ENCODE peak calls at places on chromosomes 6 and 20, in six cellular contexts. E, Z, D, C, R and A are unnamed samples.
A peak's percentile ranks its signal among the peaks of the same experiment; 100 is the strongest.

GRCh38 chr20:58695084-58695722 is 2.6 kb downstream of the NPEPL1 start:
- DNase-seq in E (no peak), Z (no peak), D (no peak), C (no peak), R (no peak), A (peak; percentile 67)

GRCh38 chr6:17417817-17418216 is 24.4 kb downstream of the CAP2 start:
- DNase-seq in E (no peak), Z (peak; percentile 91), D (no peak), C (peak; percentile 85), R (peak; percentile 61), A (no peak)

GRCh38 chr6:14348389-14348788 is 230.8 kb downstream of the CD83 start:
- DNase-seq in E (no peak), Z (no peak), D (no peak), C (no peak), R (no peak), A (no peak)

GRCh38 chr6:158713469-158713868 is 63.6 kb downstream of the SYTL3 start:
- DNase-seq in E (no peak), Z (no peak), D (no peak), C (no peak), R (no peak), A (no peak)

GRCh38 chr6:1396952-1397868 is 7.8 kb downstream of the FOXF2 start:
- DNase-seq in E (peak; percentile 3), Z (peak; percentile 80), D (peak; percentile 67), C (peak; percentile 62), R (peak; percentile 45), A (no peak)

GRCh38 chr6:34096193-34096592 is 49.7 kb downstream of the GRM4 start:
- DNase-seq in E (no peak), Z (no peak), D (no peak), C (no peak), R (no peak), A (no peak)

GRCh38 chr20:49794336-49795124 is 18.1 kb upstream of the SLC9A8 start:
- DNase-seq in E (no peak), Z (peak; percentile 21), D (no peak), C (no peak), R (peak; percentile 66), A (no peak)

GRCh38 chr6:31378062-31378720 is 21.2 kb upstream of the HLA-B start:
- DNase-seq in E (no peak), Z (no peak), D (no peak), C (no peak), R (no peak), A (no peak)

GRCh38 chr6:160088069-160088773 is 33.4 kb upstream of the SLC22A1 start:
- DNase-seq in E (peak; percentile 25), Z (peak; percentile 85), D (peak; percentile 6), C (peak; percentile 61), R (no peak), A (peak; percentile 91)

GRCh38 chr6:157219201-157220200 is 103.8 kb downstream of the TMEM242 start:
- DNase-seq in E (no peak), Z (peak; percentile 58), D (no peak), C (peak; percentile 26), R (peak; percentile 57), A (no peak)

GRCh38 chr6:167933847-167934246 is 63.6 kb upstream of the KIF25 start:
- DNase-seq in E (no peak), Z (no peak), D (no peak), C (no peak), R (no peak), A (no peak)

GRCh38 chr20:43988451-43988850 is 73.8 kb downstream of the TOX2 start:
- DNase-seq in E (no peak), Z (no peak), D (no peak), C (no peak), R (no peak), A (no peak)

GRCh38 chr6:40947876-40948514 is 91.0 kb downstream of the UNC5CL start:
- DNase-seq in E (no peak), Z (peak; percentile 54), D (no peak), C (peak; percentile 68), R (no peak), A (no peak)

GRCh38 chr6:15504581-15505350 is 158.1 kb downstream of the DTNBP1 start:
- DNase-seq in E (peak; percentile 66), Z (peak; percentile 98), D (no peak), C (peak; percentile 90), R (no peak), A (peak; percentile 71)

GRCh38 chr20:36881888-36882287 is 6.0 kb downstream of the TLDC2 start:
- DNase-seq in E (no peak), Z (no peak), D (no peak), C (peak; percentile 54), R (no peak), A (no peak)

GRCh38 chr6:67112120-67112519 is 1405.1 kb upstream of the EYS start:
- DNase-seq in E (no peak), Z (peak; percentile 23), D (no peak), C (peak; percentile 8), R (no peak), A (no peak)

GRCh38 chr6:85552652-85553051 is 41.0 kb downstream of the SNX14 start:
- DNase-seq in E (no peak), Z (no peak), D (no peak), C (no peak), R (no peak), A (no peak)

GRCh38 chr20:7496394-7497111 is 443.7 kb downstream of the HAO1 start:
- DNase-seq in E (no peak), Z (peak; percentile 45), D (no peak), C (no peak), R (no peak), A (no peak)

GRCh38 chr6:34146801-34147592 is 1.1 kb upstream of the GRM4 start:
- DNase-seq in E (no peak), Z (peak; percentile 69), D (no peak), C (no peak), R (no peak), A (peak; percentile 35)

GRCh38 chr20:8969062-8969694 is 99.7 kb upstream of the PLCB4 start:
- DNase-seq in E (no peak), Z (no peak), D (no peak), C (no peak), R (no peak), A (no peak)

GRCh38 chr6:156175971-156176421 is 601.2 kb upstream of the ARID1B start:
- DNase-seq in E (no peak), Z (no peak), D (no peak), C (no peak), R (no peak), A (no peak)

GRCh38 chr6:127031511-127031910 is 87.0 kb upstream of the RSPO3 start:
- DNase-seq in E (no peak), Z (no peak), D (no peak), C (no peak), R (no peak), A (no peak)

GRCh38 chr20:44211177-44212039 is 837 bp upstream of the OSER1 start:
- DNase-seq in E (no peak), Z (peak; percentile 40), D (no peak), C (peak; percentile 28), R (no peak), A (no peak)

GRCh38 chr20:63652192-63652980 is 838 bp downstream of the STMN3 start:
- DNase-seq in E (no peak), Z (peak; percentile 56), D (peak; percentile 43), C (no peak), R (no peak), A (peak; percentile 79)

GRCh38 chr6:170212956-170213636 is 77.8 kb downstream of the DLL1 start:
- DNase-seq in E (no peak), Z (no peak), D (no peak), C (no peak), R (no peak), A (no peak)

GRCh38 chr6:20400476-20401402 is 940 bp upstream of the E2F3 start:
- DNase-seq in E (no peak), Z (peak; percentile 37), D (peak; percentile 31), C (peak; percentile 19), R (peak; percentile 55), A (peak; percentile 82)

GRCh38 chr6:15897063-15897934 is 231.6 kb upstream of the MYLIP start:
- DNase-seq in E (no peak), Z (peak; percentile 92), D (no peak), C (peak; percentile 6), R (no peak), A (peak; percentile 57)

GRCh38 chr20:20358801-20359200 is 9.1 kb upstream of the INSM1 start:
- DNase-seq in E (no peak), Z (no peak), D (no peak), C (no peak), R (no peak), A (no peak)

GRCh38 chr6:4270799-4271198 is 135.4 kb upstream of the ECI2 start:
- DNase-seq in E (no peak), Z (peak; percentile 53), D (no peak), C (peak; percentile 63), R (peak; percentile 60), A (no peak)

GRCh38 chr20:23229989-23230388 is 120.6 kb upstream of the NXT1 start:
- DNase-seq in E (no peak), Z (no peak), D (no peak), C (no peak), R (no peak), A (no peak)

GRCh38 chr20:15700147-15700765 is 873.0 kb downstream of the KIF16B start:
- DNase-seq in E (no peak), Z (no peak), D (no peak), C (no peak), R (peak; percentile 37), A (no peak)

GRCh38 chr6:161750677-161751076 is 476.8 kb upstream of the AGPAT4 start:
- DNase-seq in E (no peak), Z (no peak), D (no peak), C (peak; percentile 19), R (no peak), A (no peak)

GRCh38 chr6:107793193-107793592 is 30.9 kb downstream of the SCML4 start:
- DNase-seq in E (no peak), Z (no peak), D (no peak), C (no peak), R (no peak), A (no peak)

GRCh38 chr6:145904878-145905277 is 59.3 kb downstream of the SHPRH start:
- DNase-seq in E (no peak), Z (no peak), D (no peak), C (no peak), R (no peak), A (no peak)

GRCh38 chr20:18778993-18779392 is 34.6 kb upstream of the SCP2D1 start:
- DNase-seq in E (no peak), Z (no peak), D (no peak), C (no peak), R (no peak), A (no peak)

GRCh38 chr20:17568972-17569471 is 853 bp upstream of the DSTN start:
- DNase-seq in E (peak; percentile 7), Z (peak; percentile 97), D (peak; percentile 9), C (peak; percentile 93), R (peak; percentile 92), A (peak; percentile 95)

GRCh38 chr20:59966428-59966827 is 8.2 kb downstream of the CDH26 start:
- DNase-seq in E (no peak), Z (no peak), D (no peak), C (no peak), R (no peak), A (no peak)